ENCODE peak calls at places on chromosome X, in seven cellular contexts. One of them, this sample, is unnamed.

GRCh38 chrX:129760155-129760554 is 19.6 kb upstream of the SASH3 start:
- DNase-seq in sciatic nerve: no peak
- DNase-seq in NCI-H2029: no peak
- DNase-seq in fibroblast of villous mesenchyme: no peak
- DNase-seq in H4: no peak
- DNase-seq in right atrium auricular region: no peak
- DNase-seq in foreskin melanocyte: no peak
- DNase-seq in this sample: no peak

GRCh38 chrX:85109235-85109634 is 105.6 kb downstream of the APOOL start:
- DNase-seq in right atrium auricular region: no peak
- DNase-seq in fibroblast of villous mesenchyme: no peak
- DNase-seq in NCI-H2029: peak; percentile 8
- DNase-seq in sciatic nerve: no peak
- DNase-seq in foreskin melanocyte: no peak
- DNase-seq in H4: peak; percentile 29
- DNase-seq in this sample: peak; percentile 32

GRCh38 chrX:76657499-76657898 is 230.0 kb downstream of the MAGEE1 start:
- DNase-seq in NCI-H2029: no peak
- DNase-seq in foreskin melanocyte: no peak
- DNase-seq in fibroblast of villous mesenchyme: no peak
- DNase-seq in sciatic nerve: no peak
- DNase-seq in right atrium auricular region: no peak
- DNase-seq in H4: no peak
- DNase-seq in this sample: no peak

GRCh38 chrX:112048707-112049106 is 33.9 kb downstream of the TRPC5 start:
- DNase-seq in H4: no peak
- DNase-seq in foreskin melanocyte: no peak
- DNase-seq in sciatic nerve: no peak
- DNase-seq in right atrium auricular region: no peak
- DNase-seq in NCI-H2029: no peak
- DNase-seq in fibroblast of villous mesenchyme: no peak
- DNase-seq in this sample: no peak

GRCh38 chrX:132181364-132181763 is 37.9 kb downstream of the RAP2C start:
- DNase-seq in right atrium auricular region: no peak
- DNase-seq in sciatic nerve: no peak
- DNase-seq in H4: peak; percentile 51
- DNase-seq in fibroblast of villous mesenchyme: no peak
- DNase-seq in NCI-H2029: no peak
- DNase-seq in foreskin melanocyte: peak; percentile 3
- DNase-seq in this sample: no peak

GRCh38 chrX:69216911-69217310 is 51.7 kb upstream of the PJA1 start:
- DNase-seq in NCI-H2029: no peak
- DNase-seq in sciatic nerve: no peak
- DNase-seq in fibroblast of villous mesenchyme: no peak
- DNase-seq in foreskin melanocyte: no peak
- DNase-seq in H4: no peak
- DNase-seq in right atrium auricular region: no peak
- DNase-seq in this sample: peak; percentile 10

GRCh38 chrX:136185409-136186022 is 38.2 kb downstream of the FHL1 start:
- DNase-seq in H4: peak; percentile 48
- DNase-seq in sciatic nerve: no peak
- DNase-seq in foreskin melanocyte: peak; percentile 52
- DNase-seq in right atrium auricular region: no peak
- DNase-seq in NCI-H2029: no peak
- DNase-seq in fibroblast of villous mesenchyme: peak; percentile 55
- DNase-seq in this sample: peak; percentile 62

GRCh38 chrX:33086886-33087285 is 124.5 kb downstream of the DMD start:
- DNase-seq in fibroblast of villous mesenchyme: no peak
- DNase-seq in NCI-H2029: no peak
- DNase-seq in foreskin melanocyte: no peak
- DNase-seq in right atrium auricular region: no peak
- DNase-seq in H4: no peak
- DNase-seq in sciatic nerve: no peak
- DNase-seq in this sample: no peak

GRCh38 chrX:40096395-40097091 is 1.2 kb downstream of the BCOR start:
- DNase-seq in H4: peak; percentile 25
- DNase-seq in fibroblast of villous mesenchyme: peak; percentile 60
- DNase-seq in right atrium auricular region: no peak
- DNase-seq in NCI-H2029: no peak
- DNase-seq in sciatic nerve: peak; percentile 78
- DNase-seq in foreskin melanocyte: no peak
- DNase-seq in this sample: peak; percentile 47

GRCh38 chrX:39619182-39620009 is 478.4 kb downstream of the BCOR start:
- DNase-seq in H4: peak; percentile 13
- DNase-seq in NCI-H2029: peak; percentile 35
- DNase-seq in foreskin melanocyte: no peak
- DNase-seq in right atrium auricular region: no peak
- DNase-seq in fibroblast of villous mesenchyme: peak; percentile 5
- DNase-seq in sciatic nerve: no peak
- DNase-seq in this sample: peak; percentile 34

GRCh38 chrX:1411331-1411730 is 19.4 kb upstream of the SLC25A6 start:
- DNase-seq in fibroblast of villous mesenchyme: no peak
- DNase-seq in right atrium auricular region: no peak
- DNase-seq in H4: no peak
- DNase-seq in NCI-H2029: no peak
- DNase-seq in foreskin melanocyte: no peak
- DNase-seq in sciatic nerve: peak; percentile 46
- DNase-seq in this sample: no peak

GRCh38 chrX:118901991-118902390 is 72.4 kb upstream of the LONRF3 start:
- DNase-seq in NCI-H2029: peak; percentile 12
- DNase-seq in fibroblast of villous mesenchyme: no peak
- DNase-seq in sciatic nerve: no peak
- DNase-seq in right atrium auricular region: no peak
- DNase-seq in H4: no peak
- DNase-seq in foreskin melanocyte: no peak
- DNase-seq in this sample: no peak

GRCh38 chrX:78650906-78651437 is 8.2 kb downstream of the RTL3 start:
- DNase-seq in NCI-H2029: no peak
- DNase-seq in right atrium auricular region: no peak
- DNase-seq in sciatic nerve: no peak
- DNase-seq in H4: peak; percentile 43
- DNase-seq in foreskin melanocyte: peak; percentile 40
- DNase-seq in fibroblast of villous mesenchyme: peak; percentile 40
- DNase-seq in this sample: peak; percentile 54

GRCh38 chrX:114201622-114202021 is 382.3 kb upstream of the HTR2C start:
- DNase-seq in fibroblast of villous mesenchyme: no peak
- DNase-seq in right atrium auricular region: no peak
- DNase-seq in foreskin melanocyte: no peak
- DNase-seq in sciatic nerve: no peak
- DNase-seq in NCI-H2029: no peak
- DNase-seq in H4: no peak
- DNase-seq in this sample: no peak

GRCh38 chrX:2960861-2961515 is 31.8 kb upstream of the ARSD start:
- DNase-seq in NCI-H2029: no peak
- DNase-seq in foreskin melanocyte: no peak
- DNase-seq in sciatic nerve: no peak
- DNase-seq in right atrium auricular region: no peak
- DNase-seq in H4: no peak
- DNase-seq in fibroblast of villous mesenchyme: no peak
- DNase-seq in this sample: no peak

GRCh38 chrX:65677954-65678469 is 10.6 kb downstream of the MSN start:
- DNase-seq in foreskin melanocyte: peak; percentile 43
- DNase-seq in sciatic nerve: no peak
- DNase-seq in H4: peak; percentile 80
- DNase-seq in NCI-H2029: no peak
- DNase-seq in right atrium auricular region: peak; percentile 71
- DNase-seq in fibroblast of villous mesenchyme: peak; percentile 86
- DNase-seq in this sample: peak; percentile 93

GRCh38 chrX:107029752-107030151 is 29.7 kb upstream of the MORC4 start:
- DNase-seq in fibroblast of villous mesenchyme: no peak
- DNase-seq in H4: no peak
- DNase-seq in NCI-H2029: no peak
- DNase-seq in foreskin melanocyte: no peak
- DNase-seq in sciatic nerve: no peak
- DNase-seq in right atrium auricular region: no peak
- DNase-seq in this sample: no peak

This sample was measured in cardiac fibroblast.